ENCODE peak calls at places on chromosomes 12 and 14, in ten cellular contexts. J is astrocyte of the spinal cord, I is AG09309, M is cardiac fibroblast, B is bronchial epithelial cell, O is pancreas, N is astrocyte, R is spleen, Z is right lobe of liver, H is nephron progenitor cell. K is an unnamed sample.

GRCh38 chr12:130647814-130648213 is 68.3 kb downstream of the RIMBP2 start:
- DNase-seq in O (no peak), R (peak), J (no peak), Z (no peak), N (no peak), I (no peak), B (no peak), M (no peak), H (no peak), K (no peak)

GRCh38 chr14:67883717-67884116 is 64.1 kb downstream of the RAD51B start:
- DNase-seq in J (peak), O (no peak), N (no peak), H (no peak), R (no peak), Z (no peak), I (peak), B (peak), M (peak), K (no peak)

GRCh38 chr12:4108803-4109345 is 164.7 kb upstream of the CCND2 start:
- DNase-seq in O (no peak), I (no peak), N (no peak), R (no peak), H (no peak), Z (peak), J (no peak), B (peak), M (no peak), K (no peak)

GRCh38 chr14:69680297-69680696 is 68.9 kb downstream of the SUSD6 start:
- DNase-seq in R (no peak), M (no peak), I (no peak), Z (no peak), O (no peak), N (no peak), J (no peak), H (no peak), B (no peak), K (no peak)

GRCh38 chr12:96227365-96228106 is 33.4 kb downstream of the ELK3 start:
- DNase-seq in Z (no peak), I (no peak), B (no peak), J (no peak), R (peak), H (no peak), N (no peak), M (no peak), O (no peak), K (no peak)

GRCh38 chr12:52168019-52168717 is 23.6 kb downstream of the KRT80 start:
- DNase-seq in B (peak), N (no peak), I (no peak), M (peak), J (peak), R (no peak), O (no peak), Z (no peak), H (no peak), K (no peak)

GRCh38 chr12:107404981-107405380 is 280.6 kb upstream of the PWP1 start:
- DNase-seq in B (peak), R (no peak), M (no peak), O (no peak), I (no peak), Z (no peak), H (no peak), J (no peak), N (peak), K (no peak)

GRCh38 chr12:132342322-132342721 is 12.9 kb upstream of the GALNT9 start:
- DNase-seq in J (no peak), Z (no peak), M (no peak), O (no peak), I (no peak), H (peak), N (no peak), R (no peak), B (no peak), K (no peak)

GRCh38 chr14:81219821-81220487 is 805 bp downstream of the GTF2A1 start:
- DNase-seq in O (peak), R (peak), J (no peak), I (no peak), B (no peak), H (peak), M (peak), N (no peak), Z (peak), K (peak)

GRCh38 chr12:77685112-77685511 is 145.6 kb upstream of the NAV3 start:
- DNase-seq in Z (peak), M (peak), I (peak), N (peak), R (no peak), O (no peak), H (peak), B (peak), J (peak), K (no peak)

GRCh38 chr12:42767326-42767954 is 177.9 kb upstream of the PRICKLE1 start:
- DNase-seq in J (no peak), M (no peak), H (no peak), N (no peak), I (no peak), R (no peak), O (no peak), Z (no peak), B (no peak), K (no peak)

GRCh38 chr12:62604856-62605255 is 138.2 kb downstream of the MON2 start:
- DNase-seq in N (peak), R (no peak), M (peak), H (no peak), I (no peak), B (peak), Z (no peak), J (peak), O (no peak), K (no peak)

GRCh38 chr12:56721721-56722120 is 3.4 kb downstream of the NACA start:
- DNase-seq in Z (no peak), R (no peak), O (no peak), M (peak), N (no peak), J (no peak), B (no peak), H (no peak), I (no peak), K (no peak)
- TF ChIP-seq CTCF in Z (no peak), R (no peak), O (no peak), M (no peak), N (no peak), J (no peak), B (no peak), H (no peak), I (no peak), K (no peak)

GRCh38 chr14:99325016-99325415 is 53.0 kb upstream of the BCL11B start:
- DNase-seq in N (no peak), O (no peak), J (no peak), I (no peak), B (no peak), Z (no peak), M (no peak), R (no peak), H (no peak), K (no peak)

GRCh38 chr14:99325591-99325990 is 53.6 kb upstream of the BCL11B start:
- DNase-seq in Z (no peak), B (no peak), J (no peak), N (no peak), R (no peak), I (no peak), M (no peak), O (no peak), H (no peak), K (no peak)

GRCh38 chr14:99327458-99328250 is 55.7 kb upstream of the BCL11B start:
- DNase-seq in I (no peak), O (no peak), J (no peak), B (peak), Z (no peak), M (no peak), N (no peak), H (peak), R (peak), K (no peak)

GRCh38 chr14:99326041-99326710 is 54.2 kb upstream of the BCL11B start:
- DNase-seq in O (no peak), R (no peak), B (no peak), N (no peak), M (no peak), H (no peak), I (no peak), J (no peak), Z (no peak), K (no peak)

GRCh38 chr14:99327050-99327449 is 55.1 kb upstream of the BCL11B start:
- DNase-seq in M (no peak), Z (no peak), B (no peak), O (no peak), I (no peak), N (no peak), R (no peak), H (no peak), J (no peak), K (no peak)
- TF ChIP-seq CTCF in M (no peak), Z (no peak), B (peak), O (no peak), I (no peak), N (no peak), R (no peak), H (no peak), J (no peak), K (no peak)

DNA sequence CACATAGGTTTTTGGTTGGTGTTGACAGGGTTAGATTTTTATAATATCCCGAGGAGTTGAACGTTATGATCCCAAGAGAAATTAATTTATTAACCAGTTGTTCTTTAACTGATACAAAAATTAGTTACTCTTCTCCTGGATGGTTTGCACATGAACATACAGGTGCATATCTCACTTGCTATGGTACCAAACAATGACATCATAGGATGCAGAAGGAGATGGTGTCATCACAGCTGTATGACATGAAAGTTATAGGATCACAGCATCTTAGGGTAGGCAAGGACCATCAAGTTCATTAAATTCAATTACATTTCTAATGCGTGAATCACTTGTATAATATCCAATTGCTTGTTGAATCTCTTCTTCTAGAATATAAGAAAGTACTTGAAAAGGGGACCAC is 175.8 kb downstream of the PAH start:
- DNase-seq in H (no peak), B (no peak), J (no peak), M (no peak), R (no peak), O (no peak), N (no peak), Z (no peak), I (no peak), K (no peak)
- TF ChIP-seq CTCF in H (no peak), B (no peak), J (no peak), M (no peak), R (no peak), O (no peak), N (no peak), Z (no peak), I (no peak), K (no peak)

GRCh38 chr14:35406090-35406489 is 1.5 kb upstream of the NFKBIA start:
- DNase-seq in B (no peak), M (no peak), N (no peak), J (no peak), I (no peak), H (no peak), Z (no peak), R (no peak), O (no peak), K (no peak)

GRCh38 chr14:35405304-35405996 is 901 bp upstream of the NFKBIA start:
- DNase-seq in J (no peak), R (no peak), B (peak), N (no peak), M (no peak), H (no peak), O (no peak), I (no peak), Z (no peak), K (peak)

GRCh38 chr14:35404496-35405303 is at the start of gene NFKBIA:
- DNase-seq in M (peak), R (peak), J (peak), H (peak), I (no peak), Z (peak), O (peak), N (peak), B (peak), K (peak)

GRCh38 chr14:35408026-35408425 is 3.5 kb upstream of the NFKBIA start:
- DNase-seq in R (no peak), B (no peak), Z (no peak), O (no peak), I (no peak), M (no peak), N (no peak), H (no peak), J (no peak), K (no peak)

DNA sequence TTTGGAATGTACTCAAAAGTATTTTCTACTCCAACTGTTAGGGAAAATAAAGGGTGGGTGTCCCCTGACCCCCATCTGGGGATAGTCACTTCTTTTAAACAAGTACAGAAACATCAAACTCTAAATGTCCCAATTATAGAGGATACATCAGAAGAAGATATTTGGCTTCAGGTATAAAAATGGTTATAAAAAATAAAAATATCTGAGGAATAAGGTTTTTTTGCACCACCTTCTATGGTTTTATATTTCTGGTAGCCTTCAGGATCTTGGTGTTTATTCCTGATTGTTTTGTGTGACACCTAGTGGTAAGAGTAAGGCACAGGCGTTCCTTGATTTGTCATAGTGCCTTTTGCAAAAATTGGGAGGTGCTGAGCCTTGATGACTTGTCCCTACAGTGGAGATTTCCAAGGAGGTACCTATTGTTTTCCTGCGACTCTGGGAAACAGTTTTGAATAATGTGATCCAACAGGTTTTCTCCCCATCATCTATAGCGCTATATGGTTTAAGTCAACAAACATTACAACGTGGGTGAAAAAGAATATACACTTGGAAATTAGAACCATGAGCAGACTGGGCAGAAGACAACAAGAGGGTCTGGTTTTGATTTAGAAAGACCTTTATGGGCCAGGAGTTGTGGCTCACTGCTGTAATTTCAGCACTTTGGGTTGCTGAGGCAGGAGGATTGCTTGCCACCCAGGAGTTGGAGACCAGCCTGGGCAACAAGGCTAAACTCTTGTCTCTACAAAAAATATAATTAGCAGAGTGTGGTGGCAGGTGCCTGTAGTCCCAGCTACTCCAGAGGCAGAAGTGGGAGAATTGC is 2.5 kb upstream of the NFKBIA start:
- DNase-seq in B (peak), M (peak), J (peak), H (no peak), O (no peak), Z (no peak), N (peak), R (no peak), I (no peak), K (no peak)
- TF ChIP-seq CTCF in B (peak), M (peak), J (peak), H (peak), O (peak), Z (peak), N (peak), R (peak), I (peak), K (peak)

GRCh38 chr14:53663709-53664108 is 292.9 kb downstream of the BMP4 start:
- DNase-seq in R (no peak), O (no peak), B (no peak), Z (no peak), H (peak), I (no peak), J (peak), N (no peak), M (peak), K (peak)
- TF ChIP-seq CTCF in R (no peak), O (no peak), B (peak), Z (peak), H (peak), I (peak), J (peak), N (peak), M (peak), K (peak)

DNA sequence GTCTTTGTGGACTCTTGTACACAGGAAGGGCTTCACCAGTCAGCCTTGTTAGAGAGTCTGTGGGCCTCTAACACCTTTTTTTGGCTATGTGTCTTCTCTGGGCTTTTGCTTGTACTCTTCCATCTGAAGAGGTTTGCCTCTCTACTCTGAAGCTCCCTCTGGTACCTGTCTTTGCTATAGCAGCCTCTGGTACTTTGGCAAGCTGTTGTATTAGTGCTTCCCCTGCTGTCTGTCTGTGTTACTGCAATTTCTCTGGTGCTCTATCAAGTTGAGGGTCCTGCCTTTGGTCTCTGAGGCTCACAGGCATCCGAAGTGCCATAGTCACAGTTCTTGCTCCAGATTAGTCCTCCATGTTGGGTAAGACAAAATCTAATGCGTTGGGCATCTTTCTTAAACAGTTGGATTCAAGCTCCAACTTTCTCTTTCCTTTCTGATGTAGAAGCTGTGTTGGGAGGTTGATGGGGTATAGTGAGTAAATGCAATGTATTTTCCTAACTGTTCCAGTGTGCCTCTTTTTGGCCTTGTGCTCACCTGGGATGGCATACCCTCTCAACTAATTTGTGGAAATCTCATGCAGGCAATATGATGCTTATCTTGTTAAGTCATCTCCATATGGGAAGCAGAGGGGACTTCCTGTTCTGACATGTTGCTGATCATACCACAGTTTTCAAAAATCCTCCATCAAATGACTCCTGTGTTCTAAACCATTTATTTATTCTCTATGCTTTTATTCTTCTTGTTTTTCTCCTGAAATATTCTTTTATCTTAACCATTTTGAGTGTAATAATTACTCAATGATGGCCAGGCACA is 88.8 kb downstream of the ATF7IP start:
- DNase-seq in R (no peak), J (peak), N (peak), M (peak), H (peak), B (peak), I (no peak), O (no peak), Z (no peak), K (no peak)
- TF ChIP-seq CTCF in R (no peak), J (peak), N (peak), M (peak), H (peak), B (peak), I (peak), O (peak), Z (peak), K (peak)

GRCh38 chr14:63877594-63877993 is 24.8 kb downstream of the SYNE2 start:
- DNase-seq in O (no peak), N (no peak), I (no peak), M (no peak), Z (no peak), R (no peak), J (no peak), B (no peak), H (no peak), K (no peak)

GRCh38 chr14:63878792-63879191 is 26.0 kb downstream of the SYNE2 start:
- DNase-seq in B (no peak), M (no peak), N (no peak), H (no peak), I (no peak), R (no peak), O (no peak), J (no peak), Z (no peak), K (no peak)

GRCh38 chr14:63878052-63878451 is 25.2 kb downstream of the SYNE2 start:
- DNase-seq in R (no peak), J (no peak), H (no peak), N (no peak), B (no peak), Z (no peak), I (no peak), M (no peak), O (no peak), K (no peak)

GRCh38 chr14:63875311-63875710 is 22.5 kb downstream of the SYNE2 start:
- DNase-seq in B (peak), J (peak), M (peak), H (no peak), O (no peak), Z (no peak), R (no peak), I (no peak), N (peak), K (no peak)

DNA sequence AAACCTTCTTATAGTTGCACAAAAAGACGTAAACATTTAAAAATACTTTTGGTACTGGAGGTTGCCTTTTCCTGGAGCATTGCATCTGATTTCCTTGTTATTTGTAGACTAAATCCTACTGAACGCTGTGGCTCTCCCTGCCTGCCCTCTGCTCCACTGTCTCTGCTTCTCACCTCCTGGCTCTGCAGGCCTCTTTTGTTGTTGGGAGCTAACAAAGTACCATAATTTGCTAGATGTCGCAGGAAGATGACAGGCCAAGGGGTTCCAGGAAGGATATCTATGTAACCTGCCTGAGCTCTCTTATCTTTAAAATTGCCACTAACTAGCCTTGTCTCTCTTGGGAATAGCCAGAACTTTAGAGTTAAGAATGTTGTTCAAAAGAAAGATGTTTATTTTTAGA is 21.4 kb downstream of the SYNE2 start:
- DNase-seq in I (no peak), O (no peak), J (no peak), B (no peak), Z (no peak), R (no peak), H (no peak), M (no peak), N (no peak), K (no peak)
- TF ChIP-seq CTCF in I (no peak), O (no peak), J (no peak), B (no peak), Z (no peak), R (no peak), H (no peak), M (no peak), N (no peak), K (no peak)